ENCODE peak calls at places on chromosomes 11 and 22, in five cellular contexts. R is K562, J is GM12891, M is HepG2, Y is SK-N-SH. V is an unnamed sample.

GRCh38 chr11:22337571-22338464 is at the start of gene SLC17A6:
- DNase-seq in J (no peak), Y (no peak), M (peak), R (peak), V (no peak)

GRCh38 chr11:123798079-123798478 is 8.1 kb downstream of the OR6M1 start:
- DNase-seq in Y (no peak), M (no peak), J (no peak), R (no peak), V (no peak)

GRCh38 chr22:19848298-19849224 is 6.1 kb downstream of the GNB1L start:
- DNase-seq in R (no peak), M (no peak), J (no peak), Y (no peak), V (no peak)

GRCh38 chr11:134389464-134390180 is 22.4 kb downstream of the B3GAT1 start:
- DNase-seq in J (no peak), R (no peak), M (no peak), Y (no peak), V (no peak)

GRCh38 chr11:1081601-1082311 is 7.1 kb downstream of the MUC2 start:
- DNase-seq in J (no peak), R (no peak), M (no peak), Y (no peak), V (no peak)

GRCh38 chr11:70483077-70483861 is 84.9 kb downstream of the CTTN start:
- DNase-seq in Y (no peak), J (peak), R (peak), M (no peak), V (peak)

GRCh38 chr11:104005234-104005855 is 31.1 kb upstream of the DDI1 start:
- DNase-seq in M (no peak), J (no peak), R (no peak), Y (no peak), V (no peak)

GRCh38 chr22:42682113-42682851 is 33.1 kb upstream of the CYB5R3 start:
- DNase-seq in R (no peak), Y (no peak), J (no peak), M (no peak), V (no peak)

GRCh38 chr22:30968015-30968923 is at the start of gene MORC2:
- DNase-seq in R (peak), Y (no peak), M (peak), J (peak), V (peak)

GRCh38 chr11:43819926-43820325 is 60.7 kb upstream of the ALKBH3 start:
- DNase-seq in M (no peak), R (no peak), Y (no peak), J (no peak), V (no peak)

GRCh38 chr11:108432783-108433182 is 34.5 kb downstream of the C11orf65 start:
- DNase-seq in R (peak), J (no peak), Y (no peak), M (no peak), V (no peak)

GRCh38 chr22:47113880-47114415 is 351.5 kb downstream of the TBC1D22A start:
- DNase-seq in J (no peak), M (no peak), Y (no peak), R (no peak), V (no peak)

GRCh38 chr11:117445097-117445658 is 117.5 kb downstream of the CEP164 start:
- DNase-seq in Y (no peak), M (no peak), J (no peak), R (no peak), V (no peak)

DNA sequence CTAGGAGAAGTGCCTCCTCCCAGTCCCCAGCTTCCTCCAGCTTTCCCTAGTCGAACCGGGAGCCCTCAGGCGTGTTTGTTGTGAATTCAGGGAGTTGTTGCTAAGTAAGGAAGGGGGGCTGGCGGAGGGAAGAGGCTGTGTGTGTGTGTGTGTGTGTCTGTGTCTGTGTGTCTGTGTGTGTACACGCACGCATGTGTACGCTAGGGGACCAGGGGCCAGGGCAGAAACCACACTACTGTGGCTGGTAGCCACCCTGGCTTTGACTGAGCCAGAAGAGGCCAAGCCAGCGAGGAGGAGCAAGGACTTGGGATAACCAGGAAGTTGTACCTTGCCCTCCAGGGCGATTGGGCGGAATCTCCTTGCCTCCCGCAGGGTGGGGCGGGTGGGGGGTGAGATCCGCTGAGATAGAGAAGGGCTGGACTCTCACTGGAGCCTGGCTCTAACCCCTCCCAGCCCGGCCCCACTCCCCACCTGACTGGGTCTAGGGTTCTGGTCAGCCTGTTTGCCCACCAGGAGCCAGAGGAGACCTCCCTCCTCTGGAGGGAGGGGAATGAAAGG is 7.5 kb downstream of the BCL9L start:
- DNase-seq in J (no peak), Y (peak), M (peak), R (peak), V (no peak)
- TF ChIP-seq TAF1 in J (no peak), Y (no peak), M (no peak), R (peak), V (no peak)

GRCh38 chr22:50440544-50441249 is 34.1 kb downstream of the SBF1 start:
- DNase-seq in R (no peak), M (no peak), Y (no peak), J (no peak), V (no peak)
- TF ChIP-seq POLR2AphosphoS5 in R (no peak), M (no peak), Y (no peak), J (no peak), V (no peak)

DNA sequence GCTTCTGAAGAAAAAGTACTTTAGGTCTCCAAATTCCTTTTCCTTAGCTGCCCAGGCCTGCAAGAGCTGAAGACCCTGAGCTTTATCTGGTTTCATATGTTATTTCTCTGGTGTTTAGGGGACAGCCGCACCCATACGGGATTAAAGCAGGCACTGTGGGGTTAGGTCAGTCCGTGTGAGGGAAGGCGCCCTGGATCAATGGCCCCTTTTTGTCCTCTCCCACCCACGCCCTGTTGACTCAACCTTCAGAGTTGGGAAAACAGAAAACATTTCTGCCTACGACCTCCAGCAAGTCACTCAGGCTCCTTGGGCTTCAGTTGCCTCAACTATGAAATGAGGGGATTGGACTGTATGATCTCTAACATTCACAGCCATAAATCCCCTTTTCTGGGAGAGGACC is 55.2 kb upstream of the BARX2 start:
- DNase-seq in J (no peak), R (no peak), M (peak), Y (no peak), V (no peak)
- TF ChIP-seq TAF1 in J (no peak), R (no peak), M (no peak), Y (no peak), V (no peak)

GRCh38 chr11:65492637-65493366 is 6.0 kb upstream of the MALAT1 start:
- DNase-seq in M (no peak), R (peak), Y (no peak), J (no peak), V (no peak)

GRCh38 chr11:65492387-65492636 is 6.5 kb upstream of the MALAT1 start:
- DNase-seq in J (no peak), R (no peak), M (no peak), Y (no peak), V (no peak)

GRCh38 chr11:65491163-65491465 is 7.7 kb upstream of the MALAT1 start:
- DNase-seq in M (no peak), R (peak), Y (no peak), J (no peak), V (no peak)

GRCh38 chr11:65491614-65492386 is 7.0 kb upstream of the MALAT1 start:
- DNase-seq in R (peak), M (no peak), J (no peak), Y (no peak), V (no peak)

DNA sequence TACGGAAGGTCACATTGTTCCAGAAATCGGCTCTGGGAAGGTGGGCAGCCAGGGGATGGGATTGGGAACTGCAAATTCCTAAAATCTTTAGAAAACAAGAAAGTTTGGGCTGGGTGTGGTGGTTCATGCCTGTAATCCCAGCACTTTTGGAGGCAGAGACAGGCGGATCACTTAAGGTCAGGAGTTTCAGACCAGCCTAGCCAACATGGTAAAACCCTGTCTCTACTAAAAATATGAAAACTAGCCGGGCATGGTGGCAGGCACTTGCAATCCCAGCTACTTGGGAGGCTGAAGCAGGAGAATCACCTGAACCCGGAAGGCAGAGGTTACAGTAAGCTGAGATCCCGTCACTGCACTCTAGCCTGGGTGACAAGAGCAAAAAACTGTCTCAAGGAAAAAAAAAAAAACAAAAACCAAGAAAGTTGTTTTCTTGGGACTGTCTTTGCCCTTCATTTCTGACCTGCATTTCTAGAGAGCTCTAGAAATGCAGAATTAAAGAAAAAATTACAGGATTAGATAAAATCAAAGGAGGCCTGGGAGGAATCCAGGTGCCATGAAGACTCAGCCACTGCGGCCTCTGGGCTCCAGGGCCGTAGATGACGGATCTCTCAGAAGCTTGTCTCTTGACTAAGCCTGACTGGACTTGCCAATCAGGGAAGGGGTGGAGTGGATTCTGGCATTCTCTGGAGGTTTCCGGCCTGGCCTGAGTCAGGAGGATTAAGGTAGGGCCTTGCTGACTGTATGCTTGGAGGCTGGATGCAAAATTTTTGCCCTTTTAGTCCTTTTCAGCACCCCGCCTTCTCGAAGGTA is 5.3 kb upstream of the MALAT1 start:
- DNase-seq in J (no peak), M (peak), R (peak), Y (no peak), V (no peak)
- TF ChIP-seq POLR2AphosphoS5 in J (peak), M (no peak), R (peak), Y (peak), V (peak)

DNA sequence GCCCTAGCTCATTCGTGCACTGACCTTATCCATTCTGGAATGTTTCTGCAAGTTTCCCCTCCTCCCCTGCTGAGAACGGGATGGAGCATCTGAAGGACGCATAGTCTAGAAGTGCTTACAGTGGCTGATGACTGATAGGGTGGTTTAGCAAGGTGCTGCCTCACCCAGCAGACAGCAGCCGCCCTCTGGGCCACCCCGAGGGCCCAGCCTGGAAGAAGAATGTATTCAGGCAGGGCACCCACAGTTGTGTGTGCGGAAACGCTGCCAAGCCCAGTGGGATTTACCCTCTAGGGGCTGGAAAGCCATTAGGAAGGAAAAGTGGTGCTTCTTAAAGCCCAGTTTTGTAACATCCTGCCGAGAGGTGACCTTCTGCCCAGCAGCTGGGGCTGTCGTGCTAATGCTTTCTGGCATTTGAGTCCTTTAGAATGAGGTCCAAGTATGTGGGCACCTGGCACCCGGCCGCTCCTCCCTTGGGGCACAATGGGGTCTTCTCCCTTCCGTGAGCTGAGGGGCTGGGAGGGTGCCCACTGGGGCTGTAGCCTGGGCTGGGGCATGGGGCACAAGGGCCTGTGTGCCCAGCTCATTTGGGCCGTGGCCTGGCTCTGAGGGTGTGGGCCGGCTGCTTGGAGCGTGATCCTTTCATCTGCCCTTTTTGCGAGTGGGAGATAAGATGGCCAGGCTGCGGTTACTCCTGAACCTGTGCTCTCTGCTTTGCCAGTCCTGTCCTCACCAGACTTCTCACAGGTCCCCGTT is 14.4 kb downstream of the FBLN1 start:
- DNase-seq in M (no peak), J (no peak), Y (no peak), R (no peak), V (no peak)
- TF ChIP-seq TAF1 in M (no peak), J (no peak), Y (no peak), R (no peak), V (no peak)

DNA sequence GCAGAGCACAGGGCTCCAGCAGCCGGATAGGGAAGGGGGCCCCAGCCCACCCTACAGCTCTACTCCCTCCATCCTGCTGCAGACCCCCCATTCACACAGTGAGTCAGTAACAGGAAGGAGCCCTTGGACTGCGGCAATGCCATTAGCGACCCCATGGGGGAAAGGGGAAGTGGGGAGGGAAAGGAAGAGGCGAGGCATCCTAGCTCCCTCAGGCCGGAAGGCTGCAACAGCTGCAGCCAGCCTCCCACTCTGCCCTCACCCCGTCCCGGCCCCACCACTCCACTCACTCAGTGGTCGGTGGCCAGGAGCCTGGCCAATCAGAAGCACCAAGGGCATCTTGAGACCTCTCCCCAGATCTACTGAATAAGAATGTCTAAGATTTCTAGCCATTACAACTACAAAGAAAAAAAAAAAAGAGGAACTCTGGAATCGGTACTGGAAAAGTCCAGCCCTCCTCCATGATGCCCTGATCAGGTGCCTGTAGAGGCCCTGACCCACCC is 14.1 kb downstream of the OAF start:
- DNase-seq in R (no peak), J (no peak), M (no peak), Y (no peak), V (no peak)
- TF ChIP-seq POLR2AphosphoS5 in R (no peak), J (no peak), M (no peak), Y (no peak), V (no peak)

GRCh38 chr11:130390071-130390758 is 38.2 kb downstream of the ADAMTS8 start:
- DNase-seq in R (peak), Y (no peak), J (no peak), M (peak), V (no peak)

GRCh38 chr11:130391692-130392091 is 36.7 kb downstream of the ADAMTS8 start:
- DNase-seq in J (no peak), M (no peak), Y (no peak), R (no peak), V (no peak)

GRCh38 chr11:130389315-130389935 is 39.0 kb downstream of the ADAMTS8 start:
- DNase-seq in R (no peak), J (no peak), Y (no peak), M (no peak), V (no peak)

GRCh38 chr11:130383363-130384168 is 44.8 kb downstream of the ADAMTS8 start:
- DNase-seq in J (no peak), M (peak), Y (no peak), R (no peak), V (no peak)

GRCh38 chr11:130388607-130389205 is 39.7 kb downstream of the ADAMTS8 start:
- DNase-seq in J (no peak), M (no peak), R (no peak), Y (no peak), V (no peak)
- TF ChIP-seq TAF1 in J (no peak), M (no peak), R (no peak), Y (no peak), V (no peak)

GRCh38 chr11:99277281-99277680 is 256.5 kb downstream of the CNTN5 start:
- DNase-seq in J (no peak), R (no peak), Y (no peak), M (no peak), V (no peak)
- TF ChIP-seq POLR2AphosphoS5 in J (no peak), R (no peak), Y (no peak), M (no peak), V (no peak)

V was measured in GM12892.